ENCODE peak calls at places on chromosomes 2 and 18, in six cellular contexts. T is hepatic stellate cell; D is stimulated activated CD4-positive, alpha-beta T cell treated with anti-CD3 and anti-CD28 coated beads, Interleukin-2, amount 100 ng/mL, for 48 hours; O is BE2C; L is CD4-positive, alpha-beta memory T cell; C is NCI-H1436. Y is an unnamed sample.

GRCh38 chr2:54757496-54757895 is 34.0 kb downstream of the EML6 start:
- DNase-seq in T (no peak), D (no peak), O (peak; percentile 83), L (no peak), C (no peak), Y (no peak)

GRCh38 chr2:129876576-129876975 is 102.9 kb upstream of the RAB6C start:
- DNase-seq in T (no peak), D (no peak), O (no peak), L (no peak), C (no peak), Y (no peak)

GRCh38 chr2:46985512-46985911 is 69.9 kb upstream of the MCFD2 start:
- DNase-seq in T (peak; percentile 68), D (peak; percentile 35), O (no peak), L (no peak), C (no peak), Y (peak; percentile 53)

GRCh38 chr2:49903471-49903870 is 749.2 kb upstream of the FSHR start:
- DNase-seq in T (no peak), D (no peak), O (no peak), L (no peak), C (no peak), Y (no peak)

GRCh38 chr2:85851253-85851955 is 37.4 kb downstream of the ST3GAL5 start:
- DNase-seq in T (no peak), D (no peak), O (no peak), L (peak; percentile 40), C (no peak), Y (peak; percentile 22)

GRCh38 chr2:197915548-197916265 is 111.3 kb downstream of the PLCL1 start:
- DNase-seq in T (no peak), D (no peak), O (no peak), L (no peak), C (no peak), Y (peak; percentile 85)

GRCh38 chr2:215145611-215146010 is 7.2 kb upstream of the ABCA12 start:
- DNase-seq in T (no peak), D (no peak), O (no peak), L (no peak), C (no peak), Y (no peak)

GRCh38 chr2:42809876-42810125 is 17.4 kb upstream of the HAAO start:
- DNase-seq in T (peak; percentile 85), D (peak; percentile 58), O (peak; percentile 87), L (no peak), C (peak; percentile 61), Y (no peak)

GRCh38 chr2:193965263-193965662 is 1691.8 kb upstream of the SLC39A10 start:
- DNase-seq in T (no peak), D (no peak), O (no peak), L (no peak), C (no peak), Y (no peak)

GRCh38 chr2:222318026-222318711 is 19.4 kb upstream of the PAX3 start:
- DNase-seq in T (no peak), D (no peak), O (peak; percentile 87), L (peak; percentile 61), C (peak; percentile 46), Y (peak; percentile 81)

GRCh38 chr2:103627301-103627700 is 865.5 kb downstream of the TMEM182 start:
- DNase-seq in T (no peak), D (no peak), O (no peak), L (no peak), C (no peak), Y (no peak)

GRCh38 chr2:222448806-222449205 is 24.5 kb downstream of the SGPP2 start:
- DNase-seq in T (no peak), D (no peak), O (no peak), L (no peak), C (no peak), Y (peak; percentile 43)

GRCh38 chr18:67600181-67600631 is 83.7 kb upstream of the DSEL start:
- DNase-seq in T (peak; percentile 66), D (no peak), O (peak; percentile 17), L (no peak), C (no peak), Y (peak; percentile 98)

GRCh38 chr2:158297120-158297519 is 159.4 kb downstream of the CCDC148 start:
- DNase-seq in T (no peak), D (no peak), O (no peak), L (no peak), C (no peak), Y (no peak)

GRCh38 chr2:95043300-95043786 is 17.8 kb downstream of the MAL start:
- DNase-seq in T (peak; percentile 69), D (no peak), O (no peak), L (no peak), C (no peak), Y (peak; percentile 82)

GRCh38 chr2:69493268-69493667 is 56.0 kb upstream of the NFU1 start:
- DNase-seq in T (no peak), D (no peak), O (peak; percentile 54), L (no peak), C (no peak), Y (no peak)

GRCh38 chr2:149329068-149329467 is 1.3 kb upstream of the LYPD6 start:
- DNase-seq in T (no peak), D (no peak), O (no peak), L (no peak), C (peak; percentile 7), Y (peak; percentile 9)

GRCh38 chr2:224769489-224769888 is 53.3 kb upstream of the CCDC195 start:
- DNase-seq in T (no peak), D (no peak), O (no peak), L (no peak), C (no peak), Y (no peak)

GRCh38 chr18:79930020-79930642 is 21.3 kb downstream of the SLC66A2 start:
- DNase-seq in T (no peak), D (no peak), O (no peak), L (no peak), C (no peak), Y (peak; percentile 43)

GRCh38 chr2:28652217-28652616 is 99.4 kb upstream of the PPP1CB start:
- DNase-seq in T (no peak), D (no peak), O (no peak), L (no peak), C (no peak), Y (peak; percentile 90)

GRCh38 chr2:111986116-111986900 is 68.8 kb upstream of the TMEM87B start:
- DNase-seq in T (no peak), D (no peak), O (no peak), L (no peak), C (no peak), Y (no peak)

GRCh38 chr2:36456227-36456788 is 100.7 kb downstream of the CRIM1 start:
- DNase-seq in T (peak; percentile 28), D (no peak), O (no peak), L (no peak), C (no peak), Y (peak; percentile 54)

GRCh38 chr2:27177441-27178351 is 28.9 kb downstream of the TCF23 start:
- DNase-seq in T (no peak), D (no peak), O (no peak), L (no peak), C (no peak), Y (no peak)

GRCh38 chr18:9642799-9643445 is 28.6 kb upstream of the PPP4R1 start:
- DNase-seq in T (no peak), D (no peak), O (no peak), L (no peak), C (no peak), Y (peak; percentile 25)

GRCh38 chr2:236354056-236354940 is 90.1 kb upstream of the ASB18 start:
- DNase-seq in T (no peak), D (no peak), O (no peak), L (no peak), C (no peak), Y (no peak)

GRCh38 chr2:240441326-240441992 is 6.0 kb downstream of the GPC1 start:
- DNase-seq in T (no peak), D (no peak), O (no peak), L (peak; percentile 7), C (no peak), Y (no peak)

GRCh38 chr2:72780483-72780882 is 45.4 kb downstream of the EXOC6B start:
- DNase-seq in T (no peak), D (no peak), O (no peak), L (no peak), C (no peak), Y (peak; percentile 70)

GRCh38 chr2:60445684-60446184 is 107.7 kb downstream of the BCL11A start:
- DNase-seq in T (no peak), D (no peak), O (no peak), L (no peak), C (no peak), Y (no peak)

GRCh38 chr2:196191541-196191940 is 20.2 kb upstream of the STK17B start:
- DNase-seq in T (no peak), D (no peak), O (no peak), L (no peak), C (no peak), Y (no peak)

GRCh38 chr2:102412199-102412598 is 10.8 kb upstream of the IL18RAP start:
- DNase-seq in T (no peak), D (no peak), O (no peak), L (no peak), C (no peak), Y (no peak)

GRCh38 chr2:99480390-99480789 is 9.4 kb downstream of the REV1 start:
- DNase-seq in T (no peak), D (no peak), O (no peak), L (no peak), C (no peak), Y (peak; percentile 92)